ENCODE peak calls at places on chromosomes 2 and 18, in seven cellular contexts. One of them, this sample, is unnamed. For H3K4me1 and H3K27me3, the result is how much of the 10 kb centered on the place peaks cover.

GRCh38 chr2:27095745-27096651 is 9.4 kb downstream of the KHK start:
- DNase-seq in GM23338: peak
- DNase-seq in GM23248: peak
- DNase-seq in BE2C: peak
- DNase-seq in CD8-positive, alpha-beta memory T cell: no peak
- DNase-seq in aorta: peak
- DNase-seq in transverse colon: peak
- DNase-seq in this sample: no peak

GRCh38 chr2:111155610-111156009 is 34.9 kb downstream of the BCL2L11 start:
- DNase-seq in BE2C: no peak
- DNase-seq in GM23338: no peak
- DNase-seq in aorta: no peak
- DNase-seq in GM23248: no peak
- DNase-seq in transverse colon: no peak
- DNase-seq in CD8-positive, alpha-beta memory T cell: no peak
- DNase-seq in this sample: no peak

GRCh38 chr2:158359846-158360245 is 96.7 kb downstream of the CCDC148 start:
- DNase-seq in aorta: no peak
- DNase-seq in transverse colon: no peak
- DNase-seq in GM23338: peak
- DNase-seq in CD8-positive, alpha-beta memory T cell: no peak
- DNase-seq in GM23248: peak
- DNase-seq in BE2C: no peak
- DNase-seq in this sample: peak

GRCh38 chr2:25294573-25295462 is 46.9 kb downstream of the DNMT3A start:
- DNase-seq in BE2C: peak
- DNase-seq in GM23338: no peak
- DNase-seq in GM23248: peak
- DNase-seq in transverse colon: peak
- DNase-seq in aorta: peak
- DNase-seq in CD8-positive, alpha-beta memory T cell: peak
- DNase-seq in this sample: no peak

GRCh38 chr2:11839916-11840315 is 93.5 kb downstream of the LPIN1 start:
- DNase-seq in BE2C: no peak
- DNase-seq in GM23248: no peak
- DNase-seq in GM23338: no peak
- DNase-seq in transverse colon: no peak
- DNase-seq in aorta: no peak
- DNase-seq in CD8-positive, alpha-beta memory T cell: no peak
- DNase-seq in this sample: no peak

GRCh38 chr2:75175473-75175872 is 23.8 kb downstream of the TACR1 start:
- DNase-seq in aorta: no peak
- DNase-seq in BE2C: no peak
- DNase-seq in GM23338: no peak
- DNase-seq in GM23248: no peak
- DNase-seq in CD8-positive, alpha-beta memory T cell: no peak
- DNase-seq in transverse colon: no peak
- DNase-seq in this sample: no peak

GRCh38 chr2:29281585-29281984 is 166.4 kb downstream of the CLIP4 start:
- DNase-seq in BE2C: peak
- DNase-seq in GM23248: peak
- DNase-seq in transverse colon: no peak
- DNase-seq in CD8-positive, alpha-beta memory T cell: no peak
- DNase-seq in GM23338: no peak
- DNase-seq in aorta: no peak
- DNase-seq in this sample: peak

GRCh38 chr18:68148862-68149261 is 566.0 kb downstream of the TMX3 start:
- DNase-seq in CD8-positive, alpha-beta memory T cell: no peak
- DNase-seq in transverse colon: no peak
- DNase-seq in BE2C: no peak
- DNase-seq in GM23338: peak
- DNase-seq in aorta: no peak
- DNase-seq in GM23248: no peak
- DNase-seq in this sample: no peak

GRCh38 chr2:223735659-223736244 is 101.6 kb downstream of the AP1S3 start:
- DNase-seq in GM23248: peak
- DNase-seq in GM23338: no peak
- DNase-seq in aorta: no peak
- DNase-seq in BE2C: no peak
- DNase-seq in CD8-positive, alpha-beta memory T cell: no peak
- DNase-seq in transverse colon: no peak
- DNase-seq in this sample: no peak

DNA sequence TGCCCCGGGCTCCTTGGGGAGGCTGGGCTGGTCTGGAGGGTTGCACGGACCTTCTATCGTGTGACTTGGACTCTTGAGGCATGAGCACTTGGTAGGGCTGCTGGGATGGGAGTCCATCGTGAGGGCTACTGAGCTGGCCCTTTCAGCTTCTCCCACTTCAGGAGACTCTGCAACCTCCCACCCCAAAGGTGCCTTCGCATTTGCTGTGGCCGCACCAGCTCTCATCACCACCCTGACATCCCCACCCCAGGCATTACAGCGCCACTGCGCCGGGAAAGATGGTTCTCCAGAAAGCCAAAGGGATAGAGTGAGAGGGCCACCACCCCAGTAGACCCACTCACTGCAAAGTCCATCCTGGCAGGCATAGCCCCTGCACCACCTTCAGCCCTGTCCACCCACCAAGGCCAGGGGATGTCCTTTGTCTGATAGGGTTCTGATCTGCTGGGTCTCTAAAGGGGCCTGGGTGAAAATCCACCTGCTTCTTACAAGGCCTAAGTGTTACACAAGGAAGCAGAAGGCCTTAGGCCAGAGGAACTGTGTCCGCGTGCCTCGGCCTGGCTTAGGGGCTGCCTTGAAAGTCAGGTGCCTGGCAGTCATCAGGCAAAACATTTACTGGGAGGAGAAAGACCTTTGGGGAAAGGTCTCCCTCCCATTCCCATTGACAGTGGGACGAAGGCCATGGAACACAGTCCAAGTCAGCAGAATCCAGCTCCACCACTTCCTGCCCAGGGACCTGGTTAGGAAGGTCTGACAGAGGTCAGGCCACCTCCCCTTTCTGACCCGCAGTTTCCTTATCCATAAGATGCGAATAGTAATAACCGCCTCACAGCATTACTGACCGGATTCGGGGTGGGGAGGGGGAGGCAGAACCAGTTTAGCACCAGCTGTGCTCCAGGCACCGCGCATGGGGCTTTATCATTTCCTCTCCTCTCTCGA is 5.2 kb downstream of the EHD3 start:
- DNase-seq in CD8-positive, alpha-beta memory T cell: no peak
- DNase-seq in BE2C: no peak
- DNase-seq in GM23248: no peak
- DNase-seq in aorta: no peak
- DNase-seq in transverse colon: no peak
- DNase-seq in GM23338: no peak
- DNase-seq in this sample: peak
- H3K4me1 ChIP-seq in CD8-positive, alpha-beta memory T cell: under half
- H3K4me1 ChIP-seq in BE2C: under half
- H3K4me1 ChIP-seq in GM23248: under half
- H3K4me1 ChIP-seq in aorta: under half
- H3K4me1 ChIP-seq in transverse colon: under half
- H3K4me1 ChIP-seq in GM23338: under half
- H3K4me1 ChIP-seq in this sample: under half

GRCh38 chr2:70463997-70464396 is 89.6 kb downstream of the TGFA start:
- DNase-seq in GM23248: no peak
- DNase-seq in transverse colon: no peak
- DNase-seq in GM23338: no peak
- DNase-seq in BE2C: no peak
- DNase-seq in aorta: no peak
- DNase-seq in CD8-positive, alpha-beta memory T cell: no peak
- DNase-seq in this sample: no peak
- H3K27me3 ChIP-seq in GM23248: under half
- H3K27me3 ChIP-seq in transverse colon: under half
- H3K27me3 ChIP-seq in GM23338: under half
- H3K27me3 ChIP-seq in BE2C: under half
- H3K27me3 ChIP-seq in aorta: under half
- H3K27me3 ChIP-seq in CD8-positive, alpha-beta memory T cell: under half
- H3K27me3 ChIP-seq in this sample: under half

GRCh38 chr2:44188696-44189095 is 20.0 kb downstream of the PPM1B start:
- DNase-seq in BE2C: no peak
- DNase-seq in transverse colon: no peak
- DNase-seq in aorta: no peak
- DNase-seq in GM23338: peak
- DNase-seq in GM23248: no peak
- DNase-seq in CD8-positive, alpha-beta memory T cell: no peak
- DNase-seq in this sample: no peak
- H3K4me1 ChIP-seq in BE2C: under half
- H3K4me1 ChIP-seq in transverse colon: under half
- H3K4me1 ChIP-seq in aorta: under half
- H3K4me1 ChIP-seq in GM23338: half or more
- H3K4me1 ChIP-seq in GM23248: under half
- H3K4me1 ChIP-seq in CD8-positive, alpha-beta memory T cell: half or more
- H3K4me1 ChIP-seq in this sample: under half

GRCh38 chr2:72147303-72147970 is at the start of gene CYP26B1:
- DNase-seq in aorta: peak
- DNase-seq in BE2C: no peak
- DNase-seq in transverse colon: no peak
- DNase-seq in GM23338: peak
- DNase-seq in CD8-positive, alpha-beta memory T cell: no peak
- DNase-seq in GM23248: peak
- DNase-seq in this sample: peak

GRCh38 chr2:72147971-72148369 is 308 bp upstream of the CYP26B1 start:
- DNase-seq in GM23248: no peak
- DNase-seq in transverse colon: no peak
- DNase-seq in CD8-positive, alpha-beta memory T cell: no peak
- DNase-seq in GM23338: no peak
- DNase-seq in aorta: no peak
- DNase-seq in BE2C: no peak
- DNase-seq in this sample: peak

GRCh38 chr2:72144746-72145657 is 2.7 kb downstream of the CYP26B1 start:
- DNase-seq in GM23338: peak
- DNase-seq in CD8-positive, alpha-beta memory T cell: no peak
- DNase-seq in BE2C: no peak
- DNase-seq in aorta: peak
- DNase-seq in transverse colon: no peak
- DNase-seq in GM23248: peak
- DNase-seq in this sample: no peak

GRCh38 chr2:72145658-72146329 is 1.9 kb downstream of the CYP26B1 start:
- DNase-seq in aorta: peak
- DNase-seq in CD8-positive, alpha-beta memory T cell: no peak
- DNase-seq in BE2C: no peak
- DNase-seq in GM23338: peak
- DNase-seq in transverse colon: no peak
- DNase-seq in GM23248: peak
- DNase-seq in this sample: no peak

DNA sequence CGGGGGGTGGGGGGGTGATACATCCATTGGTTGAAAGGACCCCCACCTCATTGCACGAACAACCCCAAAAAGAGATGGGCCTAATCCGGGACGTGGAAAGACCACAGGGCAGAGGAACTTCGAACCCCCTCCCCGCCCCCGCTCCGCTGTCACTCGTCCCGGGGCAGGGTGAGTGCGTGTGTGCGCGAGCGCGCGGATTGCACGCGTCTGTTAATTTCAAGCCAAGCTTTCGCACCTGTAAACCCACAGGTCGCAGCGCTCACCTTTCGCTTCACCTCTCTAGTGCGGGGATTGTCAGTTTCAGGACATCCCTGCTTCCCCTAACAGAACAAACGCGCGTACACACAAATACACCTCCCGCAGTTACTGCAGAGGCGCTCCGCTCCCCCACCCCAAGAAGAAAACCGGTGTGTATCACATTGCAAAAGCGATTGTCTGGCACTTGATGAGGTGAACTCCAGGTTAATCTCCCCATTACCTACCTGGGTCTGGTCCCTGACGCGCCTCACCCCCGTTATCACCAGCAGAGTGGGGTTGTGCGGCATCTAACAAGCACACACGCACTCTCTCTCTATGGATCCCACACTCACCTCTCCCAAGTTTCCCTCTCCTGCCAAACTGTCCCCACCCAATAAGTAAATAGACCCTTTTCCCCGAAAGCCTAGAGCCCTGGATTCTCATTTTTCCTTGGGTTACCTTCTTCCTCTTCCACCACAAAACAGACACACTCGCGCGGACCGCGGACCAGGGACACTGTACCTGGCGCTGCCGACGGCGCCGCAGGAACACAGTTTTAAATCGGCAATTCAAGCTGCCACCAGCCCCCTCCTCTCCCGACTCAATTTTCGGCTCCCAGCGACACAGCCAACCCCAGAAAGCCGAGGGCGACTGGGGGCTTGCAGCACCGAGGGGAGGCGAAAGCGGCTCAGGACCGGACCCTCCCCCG is 1.0 kb downstream of the CYP26B1 start:
- DNase-seq in GM23248: no peak
- DNase-seq in BE2C: no peak
- DNase-seq in transverse colon: no peak
- DNase-seq in CD8-positive, alpha-beta memory T cell: no peak
- DNase-seq in aorta: peak
- DNase-seq in GM23338: peak
- DNase-seq in this sample: peak
- H3K27me3 ChIP-seq in GM23248: half or more
- H3K27me3 ChIP-seq in BE2C: half or more
- H3K27me3 ChIP-seq in transverse colon: half or more
- H3K27me3 ChIP-seq in CD8-positive, alpha-beta memory T cell: under half
- H3K27me3 ChIP-seq in aorta: under half
- H3K27me3 ChIP-seq in GM23338: half or more
- H3K27me3 ChIP-seq in this sample: half or more

GRCh38 chr2:236790991-236791390 is 221.4 kb downstream of the ACKR3 start:
- DNase-seq in CD8-positive, alpha-beta memory T cell: no peak
- DNase-seq in GM23338: no peak
- DNase-seq in aorta: no peak
- DNase-seq in BE2C: no peak
- DNase-seq in GM23248: peak
- DNase-seq in transverse colon: no peak
- DNase-seq in this sample: no peak
- H3K4me1 ChIP-seq in CD8-positive, alpha-beta memory T cell: under half
- H3K4me1 ChIP-seq in GM23338: under half
- H3K4me1 ChIP-seq in aorta: under half
- H3K4me1 ChIP-seq in BE2C: under half
- H3K4me1 ChIP-seq in GM23248: under half
- H3K4me1 ChIP-seq in transverse colon: under half
- H3K4me1 ChIP-seq in this sample: under half

DNA sequence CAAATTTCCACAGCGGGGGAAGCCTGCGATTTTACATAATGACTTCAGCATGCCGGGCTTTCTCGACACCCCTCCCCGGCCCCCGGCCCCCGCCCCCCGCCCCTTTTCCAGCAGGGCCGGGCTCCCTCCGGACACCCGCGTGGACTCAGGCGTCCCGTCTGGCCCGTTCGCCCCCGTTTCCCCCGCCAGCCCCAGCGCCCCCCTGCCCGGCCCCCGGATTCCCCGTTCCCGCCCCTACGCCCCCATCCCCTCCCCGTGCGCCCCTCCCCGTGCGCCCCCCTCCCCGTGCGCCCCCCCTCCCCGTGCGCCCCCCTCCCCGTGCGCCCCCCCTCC is 456 bp upstream of the NFATC1 start:
- DNase-seq in GM23248: no peak
- DNase-seq in aorta: no peak
- DNase-seq in transverse colon: no peak
- DNase-seq in GM23338: no peak
- DNase-seq in CD8-positive, alpha-beta memory T cell: no peak
- DNase-seq in BE2C: no peak
- DNase-seq in this sample: no peak
- H3K27me3 ChIP-seq in GM23248: under half
- H3K27me3 ChIP-seq in aorta: under half
- H3K27me3 ChIP-seq in transverse colon: half or more
- H3K27me3 ChIP-seq in GM23338: half or more
- H3K27me3 ChIP-seq in CD8-positive, alpha-beta memory T cell: under half
- H3K27me3 ChIP-seq in BE2C: half or more
- H3K27me3 ChIP-seq in this sample: under half